ENCODE peak calls at places on chromosomes 12 and 14, in seven cellular contexts. One of them, this sample, is unnamed.

GRCh38 chr12:111438501-111438900 is 32.8 kb downstream of the SH2B3 start:
- DNase-seq in esophagus muscularis mucosa: no peak
- DNase-seq in uterus: no peak
- DNase-seq in heart left ventricle: peak; percentile 66
- DNase-seq in lower leg skin: no peak
- DNase-seq in tibial nerve: no peak
- DNase-seq in HCT116: no peak
- DNase-seq in this sample: no peak

GRCh38 chr12:50618864-50619609 is 114.3 kb downstream of the DIP2B start:
- DNase-seq in tibial nerve: no peak
- DNase-seq in lower leg skin: no peak
- DNase-seq in heart left ventricle: no peak
- DNase-seq in uterus: no peak
- DNase-seq in esophagus muscularis mucosa: no peak
- DNase-seq in HCT116: peak; percentile 66
- DNase-seq in this sample: peak; percentile 38

GRCh38 chr12:56634242-56634836 is 4.2 kb upstream of the BAZ2A start:
- DNase-seq in lower leg skin: peak; percentile 91
- DNase-seq in HCT116: peak; percentile 45
- DNase-seq in heart left ventricle: no peak
- DNase-seq in esophagus muscularis mucosa: no peak
- DNase-seq in uterus: peak; percentile 41
- DNase-seq in tibial nerve: no peak
- DNase-seq in this sample: no peak

GRCh38 chr12:56299308-56299852 is 750 bp downstream of the CS start:
- DNase-seq in HCT116: no peak
- DNase-seq in tibial nerve: no peak
- DNase-seq in heart left ventricle: no peak
- DNase-seq in lower leg skin: no peak
- DNase-seq in esophagus muscularis mucosa: no peak
- DNase-seq in uterus: no peak
- DNase-seq in this sample: no peak

GRCh38 chr12:57086951-57087688 is 1.8 kb upstream of the NAB2 start:
- DNase-seq in lower leg skin: peak; percentile 99
- DNase-seq in esophagus muscularis mucosa: peak; percentile 97
- DNase-seq in uterus: peak; percentile 96
- DNase-seq in heart left ventricle: peak; percentile 93
- DNase-seq in tibial nerve: peak; percentile 88
- DNase-seq in HCT116: peak; percentile 77
- DNase-seq in this sample: peak; percentile 60

GRCh38 chr14:51691176-51691575 is 39.5 kb downstream of the FRMD6 start:
- DNase-seq in lower leg skin: no peak
- DNase-seq in uterus: no peak
- DNase-seq in heart left ventricle: no peak
- DNase-seq in esophagus muscularis mucosa: no peak
- DNase-seq in HCT116: no peak
- DNase-seq in tibial nerve: no peak
- DNase-seq in this sample: no peak

GRCh38 chr12:124044809-124045321 is 71.8 kb downstream of the ZNF664 start:
- DNase-seq in uterus: no peak
- DNase-seq in lower leg skin: no peak
- DNase-seq in esophagus muscularis mucosa: no peak
- DNase-seq in HCT116: no peak
- DNase-seq in heart left ventricle: no peak
- DNase-seq in tibial nerve: no peak
- DNase-seq in this sample: no peak

GRCh38 chr14:64035143-64035542 is 182.3 kb downstream of the SYNE2 start:
- DNase-seq in tibial nerve: no peak
- DNase-seq in HCT116: no peak
- DNase-seq in lower leg skin: no peak
- DNase-seq in uterus: no peak
- DNase-seq in heart left ventricle: no peak
- DNase-seq in esophagus muscularis mucosa: no peak
- DNase-seq in this sample: no peak

GRCh38 chr14:53137559-53137958 is 15.6 kb downstream of the DDHD1 start:
- DNase-seq in HCT116: no peak
- DNase-seq in heart left ventricle: no peak
- DNase-seq in tibial nerve: no peak
- DNase-seq in uterus: no peak
- DNase-seq in lower leg skin: no peak
- DNase-seq in esophagus muscularis mucosa: no peak
- DNase-seq in this sample: no peak

GRCh38 chr12:51891843-51892242 is 3.9 kb downstream of the ANKRD33 start:
- DNase-seq in uterus: no peak
- DNase-seq in lower leg skin: no peak
- DNase-seq in tibial nerve: no peak
- DNase-seq in heart left ventricle: no peak
- DNase-seq in esophagus muscularis mucosa: no peak
- DNase-seq in HCT116: no peak
- DNase-seq in this sample: no peak

GRCh38 chr14:104924421-104925213 is at the start of gene PLD4:
- DNase-seq in esophagus muscularis mucosa: no peak
- DNase-seq in lower leg skin: peak; percentile 65
- DNase-seq in heart left ventricle: no peak
- DNase-seq in HCT116: no peak
- DNase-seq in uterus: no peak
- DNase-seq in tibial nerve: no peak
- DNase-seq in this sample: no peak

GRCh38 chr14:36605506-36605857 is 23.1 kb upstream of the NKX2-8 start:
- DNase-seq in heart left ventricle: no peak
- DNase-seq in tibial nerve: no peak
- DNase-seq in uterus: no peak
- DNase-seq in lower leg skin: no peak
- DNase-seq in esophagus muscularis mucosa: no peak
- DNase-seq in HCT116: no peak
- DNase-seq in this sample: no peak

GRCh38 chr14:38212996-38213395 is 5.3 kb downstream of the SSTR1 start:
- DNase-seq in lower leg skin: no peak
- DNase-seq in heart left ventricle: no peak
- DNase-seq in HCT116: no peak
- DNase-seq in esophagus muscularis mucosa: no peak
- DNase-seq in tibial nerve: no peak
- DNase-seq in uterus: no peak
- DNase-seq in this sample: no peak

GRCh38 chr14:55540847-55541773 is 38.9 kb upstream of the KTN1 start:
- DNase-seq in lower leg skin: no peak
- DNase-seq in tibial nerve: no peak
- DNase-seq in uterus: no peak
- DNase-seq in esophagus muscularis mucosa: no peak
- DNase-seq in heart left ventricle: no peak
- DNase-seq in HCT116: no peak
- DNase-seq in this sample: no peak

GRCh38 chr14:33842299-33842698 is 108.6 kb downstream of the EGLN3 start:
- DNase-seq in esophagus muscularis mucosa: peak; percentile 60
- DNase-seq in heart left ventricle: no peak
- DNase-seq in tibial nerve: no peak
- DNase-seq in lower leg skin: no peak
- DNase-seq in HCT116: no peak
- DNase-seq in uterus: no peak
- DNase-seq in this sample: no peak

GRCh38 chr12:88206636-88207035 is 64.5 kb downstream of the TMTC3 start:
- DNase-seq in heart left ventricle: no peak
- DNase-seq in lower leg skin: no peak
- DNase-seq in uterus: peak; percentile 34
- DNase-seq in HCT116: no peak
- DNase-seq in esophagus muscularis mucosa: no peak
- DNase-seq in tibial nerve: peak; percentile 60
- DNase-seq in this sample: no peak

GRCh38 chr12:4271433-4272013 is 2.0 kb upstream of the CCND2 start:
- DNase-seq in esophagus muscularis mucosa: no peak
- DNase-seq in tibial nerve: no peak
- DNase-seq in heart left ventricle: no peak
- DNase-seq in uterus: no peak
- DNase-seq in lower leg skin: peak; percentile 90
- DNase-seq in HCT116: no peak
- DNase-seq in this sample: no peak
- TF ChIP-seq POLR2A in esophagus muscularis mucosa: peak; percentile 37
- TF ChIP-seq POLR2A in tibial nerve: peak; percentile 64
- TF ChIP-seq POLR2A in heart left ventricle: no peak
- TF ChIP-seq POLR2A in uterus: no peak
- TF ChIP-seq POLR2A in lower leg skin: no peak
- TF ChIP-seq POLR2A in HCT116: no peak
- TF ChIP-seq POLR2A in this sample: no peak

DNA sequence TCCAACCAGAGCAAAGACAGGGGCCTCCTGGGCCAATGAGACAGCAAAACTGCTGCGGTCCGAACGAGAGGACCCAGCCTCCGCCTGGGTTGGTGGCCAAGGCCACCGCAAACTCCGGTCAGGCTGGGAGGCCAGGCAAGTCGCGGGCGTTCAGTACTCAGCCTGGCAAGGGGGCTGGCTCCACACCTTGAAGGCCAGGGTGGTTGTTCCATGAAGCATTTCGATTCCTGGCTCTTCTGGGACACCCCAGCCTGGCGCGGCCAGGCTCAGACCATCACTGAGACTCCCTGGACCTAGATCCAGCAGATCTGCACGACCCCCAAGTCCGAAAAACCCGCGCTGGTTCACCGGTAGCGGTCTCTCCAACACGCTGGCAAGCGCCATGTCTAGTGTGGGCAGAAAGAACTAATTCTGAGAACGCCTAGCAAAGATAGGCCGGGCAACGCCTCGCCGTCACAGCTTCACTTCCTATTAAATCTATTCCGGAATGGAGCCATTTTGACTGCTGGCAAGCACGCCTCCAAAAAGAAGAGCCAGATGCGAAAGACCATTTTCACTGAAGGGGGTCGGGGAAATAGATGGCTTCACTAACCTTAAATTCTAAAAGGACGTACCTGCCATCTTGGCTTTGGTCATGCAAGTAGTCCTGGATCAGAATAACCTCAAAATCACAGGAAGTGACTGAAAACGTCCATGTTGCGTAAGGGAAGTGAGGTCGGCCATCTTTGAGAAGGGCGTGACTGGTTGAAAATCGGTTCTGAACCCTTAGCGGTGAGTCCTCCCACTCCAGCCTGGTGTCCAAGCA is at the start of gene PSMB5:
- DNase-seq in tibial nerve: peak; percentile 88
- DNase-seq in lower leg skin: peak; percentile 96
- DNase-seq in uterus: peak; percentile 93
- DNase-seq in heart left ventricle: peak; percentile 93
- DNase-seq in esophagus muscularis mucosa: peak; percentile 98
- DNase-seq in HCT116: peak; percentile 98
- DNase-seq in this sample: peak; percentile 79
- TF ChIP-seq POLR2A in tibial nerve: peak; percentile 44
- TF ChIP-seq POLR2A in lower leg skin: no peak
- TF ChIP-seq POLR2A in uterus: peak; percentile 31
- TF ChIP-seq POLR2A in heart left ventricle: no peak
- TF ChIP-seq POLR2A in esophagus muscularis mucosa: no peak
- TF ChIP-seq POLR2A in HCT116: peak; percentile 85
- TF ChIP-seq POLR2A in this sample: peak; percentile 71

GRCh38 chr12:48925218-48925871 is at the start of gene FKBP11:
- DNase-seq in HCT116: no peak
- DNase-seq in uterus: peak; percentile 34
- DNase-seq in lower leg skin: peak; percentile 93
- DNase-seq in esophagus muscularis mucosa: no peak
- DNase-seq in tibial nerve: peak; percentile 26
- DNase-seq in heart left ventricle: peak; percentile 60
- DNase-seq in this sample: no peak
- TF ChIP-seq POLR2A in HCT116: no peak
- TF ChIP-seq POLR2A in uterus: peak; percentile 51
- TF ChIP-seq POLR2A in lower leg skin: no peak
- TF ChIP-seq POLR2A in esophagus muscularis mucosa: no peak
- TF ChIP-seq POLR2A in tibial nerve: no peak
- TF ChIP-seq POLR2A in heart left ventricle: no peak
- TF ChIP-seq POLR2A in this sample: no peak

GRCh38 chr14:75299576-75299975 is 20.9 kb downstream of the FOS start:
- DNase-seq in esophagus muscularis mucosa: no peak
- DNase-seq in uterus: no peak
- DNase-seq in tibial nerve: no peak
- DNase-seq in heart left ventricle: no peak
- DNase-seq in HCT116: no peak
- DNase-seq in lower leg skin: no peak
- DNase-seq in this sample: no peak

GRCh38 chr14:75298187-75298985 is 19.8 kb downstream of the FOS start:
- DNase-seq in lower leg skin: peak; percentile 94
- DNase-seq in esophagus muscularis mucosa: no peak
- DNase-seq in tibial nerve: no peak
- DNase-seq in uterus: peak; percentile 83
- DNase-seq in heart left ventricle: peak; percentile 60
- DNase-seq in HCT116: no peak
- DNase-seq in this sample: no peak

GRCh38 chr14:75299064-75299463 is 20.4 kb downstream of the FOS start:
- DNase-seq in uterus: peak; percentile 83
- DNase-seq in HCT116: no peak
- DNase-seq in lower leg skin: peak; percentile 92
- DNase-seq in tibial nerve: peak; percentile 85
- DNase-seq in heart left ventricle: peak; percentile 42
- DNase-seq in esophagus muscularis mucosa: no peak
- DNase-seq in this sample: no peak

GRCh38 chr14:75303415-75303814 is 24.8 kb downstream of the FOS start:
- DNase-seq in heart left ventricle: peak; percentile 61
- DNase-seq in uterus: peak; percentile 76
- DNase-seq in lower leg skin: peak; percentile 94
- DNase-seq in tibial nerve: peak; percentile 75
- DNase-seq in esophagus muscularis mucosa: no peak
- DNase-seq in HCT116: peak; percentile 60
- DNase-seq in this sample: no peak

GRCh38 chr14:75301666-75302325 is 23.2 kb downstream of the FOS start:
- DNase-seq in heart left ventricle: peak; percentile 53
- DNase-seq in uterus: peak; percentile 50
- DNase-seq in lower leg skin: peak; percentile 90
- DNase-seq in esophagus muscularis mucosa: no peak
- DNase-seq in tibial nerve: peak; percentile 57
- DNase-seq in HCT116: no peak
- DNase-seq in this sample: no peak
- TF ChIP-seq POLR2A in heart left ventricle: no peak
- TF ChIP-seq POLR2A in uterus: no peak
- TF ChIP-seq POLR2A in lower leg skin: no peak
- TF ChIP-seq POLR2A in esophagus muscularis mucosa: no peak
- TF ChIP-seq POLR2A in tibial nerve: no peak
- TF ChIP-seq POLR2A in HCT116: no peak
- TF ChIP-seq POLR2A in this sample: no peak